ENCODE peak calls at places on chromosome 7, in seven cellular contexts. K is glutamatergic neuron; T is NCI-H1694 treated with DMSO at 0.1 percent for 48 hours; L is HT-29; C is CD8-positive, alpha-beta T cell; J is cardiac muscle cell; M is effector memory CD8-positive, alpha-beta T cell. H is an unnamed sample.

GRCh38 chr7:36977878-36978277 is 253.6 kb upstream of the AOAH start:
- DNase-seq in K (no peak), T (no peak), L (no peak), C (no peak), J (no peak), M (no peak), H (no peak)

GRCh38 chr7:41503438-41503837 is 199.5 kb downstream of the INHBA start:
- DNase-seq in K (no peak), T (no peak), L (no peak), C (no peak), J (no peak), M (no peak), H (no peak)

GRCh38 chr7:150668472-150668911 is 17.0 kb upstream of the GIMAP2 start:
- DNase-seq in K (no peak), T (no peak), L (no peak), C (peak), J (no peak), M (peak), H (no peak)

GRCh38 chr7:116271980-116272886 is 61.9 kb downstream of the TES start:
- DNase-seq in K (no peak), T (no peak), L (peak), C (no peak), J (peak), M (no peak), H (no peak)

GRCh38 chr7:159048656-159049055 is 96.0 kb downstream of the VIPR2 start:
- DNase-seq in K (no peak), T (no peak), L (no peak), C (no peak), J (no peak), M (no peak), H (no peak)

GRCh38 chr7:153401795-153402720 is 642.5 kb downstream of the ACTR3B start:
- DNase-seq in K (no peak), T (no peak), L (no peak), C (no peak), J (no peak), M (no peak), H (no peak)

GRCh38 chr7:55345292-55345691 is 19.8 kb upstream of the LANCL2 start:
- DNase-seq in K (no peak), T (no peak), L (no peak), C (no peak), J (no peak), M (no peak), H (no peak)

GRCh38 chr7:73746378-73746777 is 7.8 kb upstream of the ABHD11 start:
- DNase-seq in K (no peak), T (peak), L (no peak), C (no peak), J (no peak), M (no peak), H (no peak)

GRCh38 chr7:26292768-26293560 is 1.3 kb downstream of the SNX10 start:
- DNase-seq in K (no peak), T (no peak), L (no peak), C (no peak), J (no peak), M (no peak), H (peak)

GRCh38 chr7:21028990-21029337 is 242.3 kb upstream of the SP8 start:
- DNase-seq in K (no peak), T (no peak), L (no peak), C (no peak), J (no peak), M (no peak), H (no peak)

GRCh38 chr7:152866791-152867481 is 107.4 kb downstream of the ACTR3B start:
- DNase-seq in K (no peak), T (no peak), L (no peak), C (peak), J (no peak), M (no peak), H (no peak)

GRCh38 chr7:81645435-81645834 is 124.4 kb downstream of the HGF start:
- DNase-seq in K (no peak), T (no peak), L (no peak), C (no peak), J (no peak), M (no peak), H (no peak)

H was measured in NCI-H526.